ENCODE peak calls at places on chromosome 20, in eight cellular contexts. F is cardiac fibroblast, E is fibroblast of mammary gland, L is GM23338, K is breast epithelium, V is left ventricle myocardium inferior, H is lower leg skin, O is fibroblast of lung. W is an unnamed sample.

GRCh38 chr20:39117486-39117885 is 155.3 kb downstream of the DHX35 start:
- DNase-seq in F (peak; percentile 64), E (peak; percentile 71), L (no peak), K (no peak), V (no peak), H (no peak), O (peak; percentile 41), W (peak; percentile 54)

GRCh38 chr20:58650181-58650775 is 805 bp upstream of the STX16 start:
- DNase-seq in F (no peak), E (no peak), L (peak; percentile 68), K (no peak), V (peak; percentile 29), H (no peak), O (no peak), W (no peak)

GRCh38 chr20:32109392-32110172 is at the start of gene TM9SF4:
- DNase-seq in F (peak; percentile 97), E (peak; percentile 93), L (peak; percentile 100), K (peak; percentile 85), V (peak; percentile 86), H (peak; percentile 89), O (peak; percentile 97), W (peak; percentile 96)

GRCh38 chr20:40563296-40563950 is 125.6 kb downstream of the MAFB start:
- DNase-seq in F (peak; percentile 59), E (peak; percentile 43), L (no peak), K (peak; percentile 71), V (no peak), H (peak; percentile 77), O (peak; percentile 85), W (peak; percentile 69)

GRCh38 chr20:10476319-10476724 is 41.2 kb downstream of the SLX4IP start:
- DNase-seq in F (peak; percentile 63), E (peak; percentile 16), L (no peak), K (no peak), V (no peak), H (no peak), O (no peak), W (no peak)

GRCh38 chr20:61896058-61896961 is 169.4 kb downstream of the TAF4 start:
- DNase-seq in F (peak; percentile 50), E (peak; percentile 37), L (peak; percentile 78), K (no peak), V (peak; percentile 22), H (no peak), O (peak; percentile 43), W (peak; percentile 67)

GRCh38 chr20:51284871-51285270 is 257.6 kb downstream of the NFATC2 start:
- DNase-seq in F (no peak), E (no peak), L (no peak), K (no peak), V (no peak), H (no peak), O (no peak), W (no peak)

GRCh38 chr20:48750941-48751620 is 76.7 kb downstream of the PREX1 start:
- DNase-seq in F (peak; percentile 61), E (no peak), L (peak; percentile 87), K (no peak), V (peak; percentile 71), H (no peak), O (no peak), W (no peak)

GRCh38 chr20:42981258-42981657 is 208.4 kb downstream of the PTPRT start:
- DNase-seq in F (no peak), E (no peak), L (no peak), K (no peak), V (no peak), H (no peak), O (no peak), W (no peak)

GRCh38 chr20:46394872-46395470 is 11.4 kb downstream of the ELMO2 start:
- DNase-seq in F (no peak), E (no peak), L (no peak), K (no peak), V (no peak), H (no peak), O (no peak), W (no peak)

GRCh38 chr20:24001901-24002405 is 13.4 kb upstream of the GGTLC1 start:
- DNase-seq in F (no peak), E (no peak), L (no peak), K (no peak), V (no peak), H (no peak), O (no peak), W (no peak)

GRCh38 chr20:18722381-18722780 is 91.2 kb upstream of the SCP2D1 start:
- DNase-seq in F (peak; percentile 9), E (peak; percentile 38), L (no peak), K (no peak), V (no peak), H (no peak), O (no peak), W (no peak)

GRCh38 chr20:35690265-35690664 is 8.9 kb downstream of the NFS1 start:
- DNase-seq in F (no peak), E (no peak), L (no peak), K (no peak), V (no peak), H (no peak), O (no peak), W (no peak)

GRCh38 chr20:17437251-17437650 is 93.9 kb downstream of the BFSP1 start:
- DNase-seq in F (no peak), E (no peak), L (no peak), K (no peak), V (no peak), H (no peak), O (no peak), W (no peak)

GRCh38 chr20:15895560-15896084 is 677.6 kb downstream of the KIF16B start:
- DNase-seq in F (no peak), E (no peak), L (no peak), K (no peak), V (no peak), H (no peak), O (no peak), W (no peak)

GRCh38 chr20:58504566-58504965 is 10.6 kb downstream of the APCDD1L start:
- DNase-seq in F (no peak), E (no peak), L (no peak), K (no peak), V (no peak), H (no peak), O (no peak), W (no peak)

GRCh38 chr20:46605181-46605580 is 46.1 kb downstream of the SLC13A3 start:
- DNase-seq in F (no peak), E (no peak), L (no peak), K (no peak), V (no peak), H (no peak), O (no peak), W (no peak)

GRCh38 chr20:10674684-10675455 is 1.1 kb upstream of the JAG1 start:
- DNase-seq in F (peak; percentile 76), E (peak; percentile 49), L (peak; percentile 85), K (peak; percentile 77), V (peak; percentile 84), H (no peak), O (peak; percentile 71), W (peak; percentile 74)

GRCh38 chr20:54083459-54083858 is 13.1 kb upstream of the BCAS1 start:
- DNase-seq in F (no peak), E (no peak), L (no peak), K (no peak), V (no peak), H (no peak), O (no peak), W (no peak)

GRCh38 chr20:41956316-41957050 is 338.3 kb upstream of the CHD6 start:
- DNase-seq in F (peak; percentile 6), E (peak; percentile 1), L (peak; percentile 2), K (no peak), V (no peak), H (no peak), O (no peak), W (no peak)
- H3K4me3 ChIP-seq in F (no peak overlapping the region), E (no peak overlapping the region), L (no peak overlapping the region), K (no peak overlapping the region), V (no peak overlapping the region), H (no peak overlapping the region), O (no peak overlapping the region), W (no peak overlapping the region)

DNA sequence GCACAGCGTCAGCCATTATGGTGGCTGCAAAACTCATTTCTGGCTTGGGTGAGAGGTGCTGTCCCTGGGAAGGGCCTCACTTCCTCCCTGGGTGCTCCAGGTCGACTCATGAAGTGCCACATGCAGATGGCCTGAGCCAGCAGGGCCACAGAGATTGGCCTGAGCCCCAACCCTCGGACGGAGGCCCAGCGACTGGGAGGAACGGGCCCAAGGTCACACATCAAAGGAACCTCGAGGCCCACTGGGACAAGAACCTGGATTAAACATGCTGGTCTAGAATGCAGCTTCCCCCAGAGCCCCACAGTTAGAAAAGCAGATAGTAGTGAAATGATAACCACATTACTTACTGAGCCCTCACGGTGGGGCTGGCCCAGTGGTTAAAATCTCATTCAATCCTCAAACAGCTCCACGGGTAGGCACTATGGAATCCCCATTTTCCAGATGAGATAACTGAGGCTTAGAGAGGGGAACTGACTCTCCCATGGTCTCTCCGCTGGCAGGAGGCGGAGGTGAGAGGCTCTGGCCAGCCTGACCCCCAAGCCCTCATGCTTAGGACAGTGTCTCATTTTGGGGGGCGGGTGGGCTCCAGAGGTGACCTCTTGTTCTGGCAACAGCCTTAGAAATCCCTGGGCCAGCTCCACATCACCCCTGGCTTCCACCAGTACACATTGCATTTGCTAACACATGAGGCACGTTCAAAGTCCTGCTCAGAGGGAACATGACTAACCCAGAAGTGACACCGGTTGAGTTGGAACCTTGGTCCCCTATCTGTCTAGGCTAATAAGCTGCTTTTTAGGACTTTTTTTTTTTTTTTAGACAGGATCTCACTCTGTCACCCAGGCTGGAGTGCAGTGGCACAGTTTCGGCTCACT is 53.0 kb downstream of the SRC start:
- DNase-seq in F (no peak), E (no peak), L (no peak), K (no peak), V (no peak), H (no peak), O (no peak), W (no peak)
- TF ChIP-seq CTCF in F (no peak), E (no peak), L (no peak), K (no peak), V (no peak), H (no peak), O (no peak), W (peak; percentile 17)

GRCh38 chr20:3248993-3249347 is 10.0 kb upstream of the SLC4A11 start:
- DNase-seq in F (no peak), E (no peak), L (no peak), K (no peak), V (no peak), H (no peak), O (no peak), W (no peak)
- H3K4me3 ChIP-seq in F (peak overlapping the region; percentile 30), E (peak overlapping the region; percentile 24), L (peak overlapping the region; percentile 64), K (no peak overlapping the region), V (peak overlapping the region; percentile 50), H (no peak overlapping the region), O (no peak overlapping the region), W (peak overlapping the region; percentile 34)

DNA sequence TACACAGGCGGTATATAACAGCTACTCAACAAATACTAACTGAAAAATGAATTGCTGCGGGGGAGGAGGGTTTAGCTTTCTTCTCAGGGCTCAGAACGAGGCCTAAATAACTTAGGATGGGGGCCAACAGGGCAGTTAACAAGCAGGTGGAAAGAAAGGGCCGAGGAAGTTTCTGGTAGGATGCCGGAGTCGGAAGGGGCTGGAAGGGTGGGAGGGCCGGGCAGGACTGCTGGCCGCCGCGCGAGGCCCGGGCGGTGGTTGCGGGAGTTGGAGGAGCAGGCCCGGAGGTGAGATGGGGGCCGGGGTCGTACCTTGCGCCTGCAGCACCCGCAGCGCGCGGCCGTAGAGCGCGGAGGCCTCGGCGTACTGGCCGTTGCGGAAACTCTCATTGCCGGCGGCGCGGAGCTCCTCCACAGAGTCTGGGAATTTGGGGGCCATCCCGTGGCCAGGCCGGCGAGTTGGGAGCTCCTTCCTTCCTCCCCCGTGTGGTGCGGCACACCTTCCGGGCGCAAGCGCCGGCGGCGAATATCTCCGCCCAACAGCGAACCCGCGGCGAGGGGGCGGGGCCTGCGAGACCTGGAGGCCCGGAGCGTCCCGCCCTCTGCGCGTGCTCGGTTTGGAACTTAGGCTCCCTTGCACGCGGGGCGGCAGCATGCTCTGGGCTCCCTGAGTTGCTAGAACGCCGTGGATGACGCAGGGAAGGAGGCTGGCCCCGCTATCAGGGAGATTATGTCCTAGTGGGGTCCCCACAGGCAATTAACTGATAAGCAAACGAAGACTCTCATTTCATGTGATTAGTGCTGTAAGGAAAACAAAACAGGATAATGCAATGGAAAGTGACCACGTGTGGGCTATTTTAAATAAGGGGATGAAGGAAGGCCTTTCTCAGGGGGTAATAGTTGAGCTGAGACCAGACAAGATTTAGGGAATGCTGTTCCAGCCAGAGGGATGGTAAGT is at the start of gene TOMM34:
- DNase-seq in F (peak; percentile 91), E (peak; percentile 88), L (peak; percentile 98), K (peak; percentile 88), V (peak; percentile 96), H (peak; percentile 92), O (peak; percentile 88), W (peak; percentile 92)
- TF ChIP-seq CTCF in F (no peak), E (no peak), L (no peak), K (no peak), V (no peak), H (no peak), O (no peak), W (no peak)

W was measured in choroid plexus epithelial cell.